ENCODE peak calls at places on chromosome 7, in six cellular contexts. P is H9, S is PC-3, B is fibroblast of lung, F is HepG2, O is IMR-90. I is an unnamed sample.

GRCh38 chr7:104982773-104983619 is 31.0 kb upstream of the KMT2E start:
- DNase-seq in P (no peak), S (no peak), B (no peak), F (no peak), O (no peak), I (no peak)

GRCh38 chr7:106122713-106123112 is 10.6 kb upstream of the SYPL1 start:
- DNase-seq in P (no peak), S (no peak), B (no peak), F (no peak), O (no peak), I (no peak)

GRCh38 chr7:106464169-106464568 is 179.4 kb upstream of the NAMPT start:
- DNase-seq in P (no peak), S (no peak), B (no peak), F (no peak), O (no peak), I (no peak)

GRCh38 chr7:19713676-19714075 is 4.8 kb upstream of the POLR1F start:
- DNase-seq in P (no peak), S (peak), B (peak), F (peak), O (peak), I (peak)

GRCh38 chr7:115352375-115352774 is 430.5 kb downstream of the MDFIC start:
- DNase-seq in P (no peak), S (peak), B (peak), F (no peak), O (peak), I (no peak)

GRCh38 chr7:5695037-5695708 is 86.3 kb downstream of the RNF216 start:
- DNase-seq in P (no peak), S (no peak), B (peak), F (no peak), O (peak), I (no peak)

GRCh38 chr7:2622869-2623697 is 8.7 kb upstream of the TTYH3 start:
- DNase-seq in P (no peak), S (no peak), B (no peak), F (peak), O (no peak), I (no peak)

GRCh38 chr7:23604296-23604640 is 7.1 kb downstream of the CCDC126 start:
- DNase-seq in P (no peak), S (no peak), B (no peak), F (no peak), O (peak), I (no peak)

GRCh38 chr7:25861704-25862253 is 290.2 kb upstream of the NFE2L3 start:
- DNase-seq in P (no peak), S (no peak), B (no peak), F (no peak), O (no peak), I (no peak)

GRCh38 chr7:28700790-28701203 is 257.3 kb downstream of the TRIL start:
- DNase-seq in P (no peak), S (no peak), B (peak), F (no peak), O (peak), I (no peak)

GRCh38 chr7:138064856-138065357 is 11.4 kb upstream of the AKR1D1 start:
- DNase-seq in P (peak), S (no peak), B (no peak), F (peak), O (peak), I (peak)

GRCh38 chr7:116630357-116630756 is 41.6 kb upstream of the MET start:
- DNase-seq in P (no peak), S (no peak), B (no peak), F (no peak), O (no peak), I (no peak)

GRCh38 chr7:115004121-115004520 is 82.2 kb downstream of the MDFIC start:
- DNase-seq in P (no peak), S (peak), B (no peak), F (no peak), O (peak), I (no peak)

GRCh38 chr7:39259391-39260003 is 281.8 kb downstream of the POU6F2 start:
- DNase-seq in P (peak), S (no peak), B (no peak), F (no peak), O (no peak), I (peak)

GRCh38 chr7:65953321-65953720 is 28.7 kb downstream of the GUSB start:
- DNase-seq in P (no peak), S (no peak), B (no peak), F (no peak), O (no peak), I (no peak)

GRCh38 chr7:75667938-75668337 is 70.8 kb downstream of the HIP1 start:
- DNase-seq in P (no peak), S (no peak), B (no peak), F (no peak), O (no peak), I (no peak)

GRCh38 chr7:98314469-98314868 is 33.0 kb downstream of the BRI3 start:
- DNase-seq in P (no peak), S (no peak), B (no peak), F (no peak), O (peak), I (no peak)

GRCh38 chr7:120311028-120311788 is 38.2 kb downstream of the KCND2 start:
- DNase-seq in P (no peak), S (no peak), B (no peak), F (no peak), O (no peak), I (no peak)

GRCh38 chr7:106617860-106618259 is 43.1 kb downstream of the CCDC71L start:
- DNase-seq in P (no peak), S (no peak), B (no peak), F (no peak), O (peak), I (no peak)

GRCh38 chr7:64992971-64993370 is 2.1 kb upstream of the ZNF117 start:
- DNase-seq in P (no peak), S (no peak), B (peak), F (no peak), O (no peak), I (no peak)

GRCh38 chr7:42720871-42721835 is 190.7 kb downstream of the C7orf25 start:
- DNase-seq in P (no peak), S (no peak), B (peak), F (no peak), O (no peak), I (peak)

GRCh38 chr7:88243345-88243909 is 23.6 kb upstream of the SRI start:
- DNase-seq in P (peak), S (peak), B (peak), F (peak), O (peak), I (peak)

GRCh38 chr7:22730921-22731654 is 4.1 kb downstream of the IL6 start:
- DNase-seq in P (no peak), S (peak), B (peak), F (no peak), O (peak), I (no peak)

GRCh38 chr7:30930621-30931020 is 19.0 kb downstream of the AQP1 start:
- DNase-seq in P (no peak), S (no peak), B (no peak), F (no peak), O (no peak), I (no peak)

GRCh38 chr7:45430397-45430796 is 143.8 kb upstream of the ADCY1 start:
- DNase-seq in P (no peak), S (no peak), B (no peak), F (no peak), O (no peak), I (no peak)

GRCh38 chr7:29588900-29589696 is 25.5 kb downstream of the PRR15 start:
- DNase-seq in P (peak), S (peak), B (no peak), F (peak), O (peak), I (peak)

GRCh38 chr7:113204415-113204814 is 86.1 kb upstream of the SMIM30 start:
- DNase-seq in P (no peak), S (no peak), B (no peak), F (no peak), O (no peak), I (no peak)

GRCh38 chr7:17774701-17775288 is 165.5 kb downstream of the SNX13 start:
- DNase-seq in P (no peak), S (no peak), B (peak), F (no peak), O (peak), I (no peak)

GRCh38 chr7:33841658-33842057 is 63.7 kb upstream of the BMPER start:
- DNase-seq in P (no peak), S (peak), B (no peak), F (no peak), O (peak), I (no peak)

GRCh38 chr7:64102656-64103400 is 57.6 kb downstream of the ZNF727 start:
- DNase-seq in P (no peak), S (no peak), B (no peak), F (no peak), O (no peak), I (no peak)

GRCh38 chr7:23234569-23235296 is 11.8 kb upstream of the GPNMB start:
- DNase-seq in P (no peak), S (no peak), B (no peak), F (no peak), O (no peak), I (no peak)

GRCh38 chr7:48144291-48144768 is 26.9 kb upstream of the ABCA13 start:
- DNase-seq in P (no peak), S (peak), B (no peak), F (peak), O (no peak), I (no peak)

GRCh38 chr7:101542527-101543241 is 86.4 kb downstream of the MYL10 start:
- DNase-seq in P (peak), S (peak), B (peak), F (peak), O (peak), I (peak)

GRCh38 chr7:127189885-127190284 is 62.9 kb downstream of the GRM8 start:
- DNase-seq in P (no peak), S (no peak), B (no peak), F (no peak), O (no peak), I (peak)

GRCh38 chr7:10579561-10579960 is 394.1 kb upstream of the PHF14 start:
- DNase-seq in P (no peak), S (no peak), B (no peak), F (no peak), O (no peak), I (no peak)

GRCh38 chr7:10577866-10578374 is 395.8 kb upstream of the PHF14 start:
- DNase-seq in P (no peak), S (no peak), B (no peak), F (no peak), O (no peak), I (no peak)
- H2AFZ ChIP-seq in P (no peak), S (no peak), B (no peak), F (no peak), O (no peak), I (no peak)

DNA sequence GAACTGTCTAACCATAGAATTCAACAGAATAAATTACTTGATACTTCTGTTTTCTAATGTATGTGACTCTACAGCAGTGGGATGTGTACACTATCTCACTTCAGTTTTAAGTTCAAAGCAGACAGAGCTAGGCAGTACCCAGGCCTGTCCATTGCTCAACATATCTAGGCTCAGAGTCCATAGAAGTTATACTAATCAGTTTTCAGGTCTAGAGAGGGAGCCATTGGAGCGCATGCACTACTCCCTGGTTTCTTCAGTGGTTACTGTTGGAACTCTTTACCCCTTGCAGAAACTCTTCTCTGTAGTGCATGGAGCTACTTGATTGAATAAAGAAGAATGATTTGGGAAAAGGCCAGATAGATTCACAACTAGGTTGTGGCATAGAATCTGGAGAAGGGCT is 4.4 kb downstream of the CD36 start:
- DNase-seq in P (no peak), S (no peak), B (no peak), F (peak), O (no peak), I (no peak)
- H3K27ac ChIP-seq in P (no peak), S (no peak), B (no peak), F (peak), O (no peak), I (no peak)

DNA sequence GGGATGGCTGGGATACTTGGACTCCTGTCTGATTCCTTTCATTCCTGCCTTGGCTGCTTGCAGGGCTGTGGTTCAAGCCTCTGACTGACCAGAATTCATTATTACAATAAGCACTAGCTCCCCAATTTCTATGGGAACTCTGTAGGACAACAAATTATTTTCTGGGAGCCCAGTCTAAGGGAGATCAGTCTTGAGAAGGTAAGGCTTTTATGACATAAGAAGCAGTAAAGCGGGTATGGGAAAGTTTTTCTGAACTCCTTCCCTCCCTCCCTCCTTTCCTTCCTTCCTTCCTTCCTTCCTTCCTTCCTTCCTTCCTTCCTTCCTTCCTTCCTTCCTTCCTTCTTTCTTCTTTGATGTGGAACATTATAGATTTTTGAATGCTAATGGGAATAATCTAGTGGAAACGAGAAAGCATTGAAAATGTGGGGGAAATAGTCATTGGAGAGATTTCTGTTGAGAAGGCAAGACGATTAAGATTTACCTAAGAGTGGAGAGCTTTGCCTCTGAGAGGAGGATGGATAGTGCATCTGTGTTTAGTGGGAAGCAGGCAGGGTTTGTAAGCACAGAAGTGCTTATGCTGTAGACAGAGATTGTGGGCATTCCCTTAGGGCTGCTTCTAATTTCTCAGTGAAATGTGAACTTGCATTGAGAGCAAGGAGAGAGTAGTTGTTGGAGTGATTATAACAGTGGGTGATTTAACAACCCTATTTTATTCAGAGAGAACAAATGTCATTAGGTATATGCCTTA is 201.5 kb downstream of the DNAJB9 start:
- DNase-seq in P (no peak), S (no peak), B (no peak), F (no peak), O (no peak), I (no peak)
- H2AFZ ChIP-seq in P (no peak), S (no peak), B (no peak), F (no peak), O (no peak), I (no peak)

DNA sequence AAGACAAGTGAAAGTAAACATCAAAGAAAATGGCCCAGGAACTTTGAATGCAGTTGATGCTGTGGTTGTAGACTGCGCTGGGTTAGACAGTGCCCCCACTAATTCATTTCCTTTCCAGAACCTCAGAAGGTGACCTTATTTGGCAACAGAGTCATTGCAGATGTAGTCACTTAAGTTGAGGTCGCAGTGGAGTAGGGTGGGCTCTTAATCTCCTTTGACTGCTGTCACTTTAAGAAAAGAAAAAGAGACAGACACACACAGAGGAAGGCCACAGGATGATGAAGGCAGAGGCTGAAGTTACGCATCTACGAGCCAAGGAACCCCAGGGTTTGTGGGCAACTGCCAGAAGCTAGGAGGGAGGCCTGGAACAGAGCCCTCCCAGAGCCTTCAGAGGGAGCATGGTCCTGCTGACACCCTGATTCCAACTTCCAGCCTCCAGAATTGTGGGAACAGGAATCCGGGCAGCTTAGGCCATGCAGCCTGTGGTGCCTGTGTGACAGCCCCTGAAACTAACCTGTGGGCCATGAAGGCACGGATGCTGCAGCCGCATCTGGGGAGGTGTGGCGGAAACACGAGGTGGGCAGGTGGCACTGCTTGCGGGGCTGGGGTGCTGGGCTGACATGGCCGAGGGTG is 107.6 kb downstream of the PRKAG2 start:
- DNase-seq in P (no peak), S (no peak), B (no peak), F (no peak), O (no peak), I (no peak)
- H3K27ac ChIP-seq in P (no peak), S (no peak), B (no peak), F (no peak), O (no peak), I (no peak)

DNA sequence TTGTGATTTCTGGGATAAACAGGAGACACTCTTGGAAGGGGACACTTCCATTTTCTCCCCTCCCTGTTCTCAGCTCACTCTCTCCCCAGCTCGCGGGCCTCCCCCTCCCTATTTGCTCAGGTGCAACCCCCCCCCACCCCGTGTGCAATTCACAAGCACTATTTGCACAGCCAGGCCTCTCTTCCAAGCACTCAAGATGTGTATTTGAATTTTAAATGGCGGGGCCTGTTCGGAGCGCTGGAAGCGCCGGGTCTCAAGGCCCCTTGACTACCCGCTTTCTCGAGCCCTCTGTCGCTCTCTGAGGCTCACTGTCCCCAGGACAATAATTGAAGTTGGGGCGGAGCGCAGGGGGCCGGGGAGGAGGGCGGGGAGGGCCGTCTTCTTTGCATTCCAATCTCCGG is 7.8 kb downstream of the SHH start:
- DNase-seq in P (peak), S (no peak), B (no peak), F (no peak), O (no peak), I (peak)
- H2AFZ ChIP-seq in P (no peak), S (peak), B (no peak), F (no peak), O (no peak), I (peak)

GRCh38 chr7:150993511-150993910 is 2.7 kb downstream of the NOS3 start:
- DNase-seq in P (peak), S (no peak), B (no peak), F (no peak), O (no peak), I (peak)
- H3K27ac ChIP-seq in P (no peak), S (no peak), B (no peak), F (no peak), O (no peak), I (no peak)

GRCh38 chr7:32108651-32109050 is 38.4 kb upstream of the PDE1C start:
- DNase-seq in P (no peak), S (peak), B (no peak), F (no peak), O (no peak), I (no peak)
- H2AFZ ChIP-seq in P (no peak), S (no peak), B (no peak), F (no peak), O (no peak), I (no peak)

GRCh38 chr7:37441405-37441797 is 7.3 kb downstream of the ELMO1 start:
- DNase-seq in P (no peak), S (no peak), B (no peak), F (no peak), O (no peak), I (no peak)

GRCh38 chr7:37439282-37440021 is 9.2 kb downstream of the ELMO1 start:
- DNase-seq in P (no peak), S (no peak), B (no peak), F (no peak), O (no peak), I (no peak)

GRCh38 chr7:37440738-37441404 is 7.8 kb downstream of the ELMO1 start:
- DNase-seq in P (no peak), S (no peak), B (no peak), F (no peak), O (no peak), I (no peak)

GRCh38 chr7:37442268-37442667 is 6.4 kb downstream of the ELMO1 start:
- DNase-seq in P (no peak), S (no peak), B (no peak), F (no peak), O (no peak), I (no peak)

GRCh38 chr7:37438879-37439278 is 9.8 kb downstream of the ELMO1 start:
- DNase-seq in P (no peak), S (no peak), B (no peak), F (no peak), O (no peak), I (no peak)
- H3K27ac ChIP-seq in P (no peak), S (no peak), B (no peak), F (no peak), O (no peak), I (no peak)

DNA sequence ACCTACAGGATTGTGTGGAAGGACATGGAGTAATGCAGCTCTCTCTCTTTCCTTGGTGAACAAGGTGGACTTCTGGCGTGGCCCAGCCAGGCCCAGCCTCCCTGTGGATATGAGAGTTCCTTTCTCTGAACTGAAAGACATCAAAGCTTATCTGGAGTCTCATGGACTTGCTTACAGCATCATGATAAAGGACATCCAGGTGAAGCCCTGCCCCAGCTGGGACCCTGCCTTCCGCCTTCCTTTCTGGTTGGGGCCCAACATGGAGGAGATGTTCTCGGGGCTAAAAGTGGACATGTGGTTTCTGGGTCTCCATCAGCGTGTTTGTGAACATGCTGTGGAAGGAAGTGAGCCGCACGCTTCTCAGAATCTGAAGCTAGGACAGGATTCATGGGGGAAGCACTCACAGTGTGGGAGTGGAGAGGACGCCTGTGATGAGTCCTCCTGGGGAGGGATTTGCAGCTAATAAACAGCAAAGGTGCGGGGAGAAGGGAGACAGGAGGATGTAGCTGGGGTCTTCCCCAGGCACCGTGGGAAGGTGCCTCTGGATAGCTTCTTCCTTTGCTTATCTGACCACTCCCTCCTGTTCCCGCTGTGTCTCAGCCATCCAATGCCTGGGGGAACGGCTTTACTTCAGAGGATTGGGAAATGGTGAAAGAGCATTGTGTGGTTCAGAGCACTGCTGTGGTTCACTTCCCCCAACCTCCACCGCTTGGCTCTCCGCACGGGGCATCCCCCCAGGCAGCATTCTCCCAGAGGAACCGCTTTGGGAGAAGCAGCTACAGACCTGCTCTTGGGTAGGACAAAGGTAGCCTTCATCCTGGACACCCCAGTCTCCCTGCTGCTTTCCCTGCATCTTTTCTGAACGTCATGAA is 5.5 kb downstream of the CPA5 start:
- DNase-seq in P (no peak), S (no peak), B (no peak), F (no peak), O (peak), I (no peak)
- H2AFZ ChIP-seq in P (no peak), S (no peak), B (peak), F (no peak), O (peak), I (peak)